ENCODE peak calls at places on chromosome 7, in eight cellular contexts. F is gastrocnemius medialis, H is AG10803, U is fibroblast of mammary gland, P is A549, C is tibial nerve, K is spleen, M is fibroblast of the aortic adventitia. R is an unnamed sample.

GRCh38 chr7:155930061-155930460 is 117.8 kb upstream of the SHH start:
- DNase-seq in U (no peak), M (no peak), F (no peak), C (no peak), P (no peak), K (no peak), H (no peak), R (no peak)

GRCh38 chr7:128941946-128942526 is 4.3 kb downstream of the IRF5 start:
- DNase-seq in F (no peak), M (no peak), K (no peak), P (no peak), U (no peak), H (no peak), C (no peak), R (no peak)

GRCh38 chr7:131096267-131096927 is 231.3 kb upstream of the MKLN1 start:
- DNase-seq in U (no peak), H (no peak), F (no peak), M (no peak), C (no peak), P (no peak), K (no peak), R (no peak)

GRCh38 chr7:30226593-30227268 is 57.7 kb upstream of the ZNRF2 start:
- DNase-seq in K (no peak), F (peak), U (no peak), P (peak), C (no peak), M (no peak), H (no peak), R (no peak)

GRCh38 chr7:12389089-12389700 is 14.5 kb downstream of the VWDE start:
- DNase-seq in P (peak), K (no peak), H (peak), C (peak), F (no peak), U (peak), M (peak), R (peak)

GRCh38 chr7:32164341-32164996 is 94.3 kb upstream of the PDE1C start:
- DNase-seq in M (peak), C (no peak), K (no peak), P (peak), U (peak), H (peak), F (no peak), R (peak)

GRCh38 chr7:134899729-134900128 is 86.6 kb upstream of the AGBL3 start:
- DNase-seq in M (peak), H (no peak), P (no peak), F (no peak), K (no peak), U (peak), C (no peak), R (no peak)

GRCh38 chr7:107999814-108000560 is 3.0 kb downstream of the LAMB1 start:
- DNase-seq in K (no peak), P (no peak), C (no peak), U (peak), H (peak), F (no peak), M (peak), R (no peak)

GRCh38 chr7:22672892-22673637 is 53.9 kb upstream of the IL6 start:
- DNase-seq in U (no peak), H (no peak), F (no peak), C (no peak), M (no peak), P (peak), K (no peak), R (no peak)

GRCh38 chr7:34191766-34192550 is 286.6 kb downstream of the BMPER start:
- DNase-seq in F (no peak), K (no peak), C (no peak), H (peak), P (no peak), M (no peak), U (peak), R (no peak)

GRCh38 chr7:7965301-7965700 is 3.3 kb upstream of the GLCCI1 start:
- DNase-seq in K (no peak), C (no peak), F (no peak), H (no peak), M (no peak), P (no peak), U (no peak), R (no peak)

GRCh38 chr7:135160858-135161653 is 9.5 kb downstream of the CYREN start:
- DNase-seq in M (peak), F (peak), K (peak), P (no peak), U (no peak), H (no peak), C (no peak), R (peak)

GRCh38 chr7:29106128-29106988 is 40.0 kb downstream of the CPVL start:
- DNase-seq in M (peak), U (peak), H (peak), K (no peak), P (no peak), C (peak), F (peak), R (peak)

GRCh38 chr7:99210265-99210970 is 2.5 kb upstream of the KPNA7 start:
- DNase-seq in P (peak), U (no peak), K (no peak), M (peak), F (no peak), C (no peak), H (peak), R (no peak)

GRCh38 chr7:130896051-130896881 is 162.3 kb upstream of the KLF14 start:
- DNase-seq in C (no peak), F (no peak), K (no peak), M (no peak), H (peak), U (peak), P (no peak), R (no peak)

GRCh38 chr7:120395526-120396019 is 122.6 kb downstream of the KCND2 start:
- DNase-seq in P (no peak), U (no peak), M (no peak), F (no peak), H (no peak), K (no peak), C (no peak), R (no peak)

GRCh38 chr7:35512716-35513115 is 182.2 kb downstream of the HERPUD2 start:
- DNase-seq in F (no peak), U (no peak), K (no peak), C (no peak), P (no peak), H (no peak), M (no peak), R (no peak)

GRCh38 chr7:150356265-150356897 is 12.2 kb upstream of the REPIN1 start:
- DNase-seq in F (no peak), M (peak), U (peak), C (no peak), P (peak), K (no peak), H (peak), R (no peak)

GRCh38 chr7:122303971-122304603 is 463 bp downstream of the FEZF1 start:
- DNase-seq in P (no peak), M (no peak), U (no peak), K (peak), F (no peak), H (no peak), C (no peak), R (no peak)

GRCh38 chr7:36965625-36966024 is 241.3 kb upstream of the AOAH start:
- DNase-seq in P (no peak), K (no peak), M (no peak), U (no peak), H (no peak), C (no peak), F (no peak), R (no peak)

GRCh38 chr7:121103091-121103490 is 114.6 kb downstream of the CPED1 start:
- DNase-seq in U (no peak), P (no peak), H (no peak), K (no peak), F (no peak), M (no peak), C (no peak), R (no peak)

GRCh38 chr7:139441961-139442360 is 41.5 kb downstream of the KLRG2 start:
- DNase-seq in K (no peak), M (no peak), P (no peak), F (no peak), U (no peak), H (no peak), C (no peak), R (no peak)

DNA sequence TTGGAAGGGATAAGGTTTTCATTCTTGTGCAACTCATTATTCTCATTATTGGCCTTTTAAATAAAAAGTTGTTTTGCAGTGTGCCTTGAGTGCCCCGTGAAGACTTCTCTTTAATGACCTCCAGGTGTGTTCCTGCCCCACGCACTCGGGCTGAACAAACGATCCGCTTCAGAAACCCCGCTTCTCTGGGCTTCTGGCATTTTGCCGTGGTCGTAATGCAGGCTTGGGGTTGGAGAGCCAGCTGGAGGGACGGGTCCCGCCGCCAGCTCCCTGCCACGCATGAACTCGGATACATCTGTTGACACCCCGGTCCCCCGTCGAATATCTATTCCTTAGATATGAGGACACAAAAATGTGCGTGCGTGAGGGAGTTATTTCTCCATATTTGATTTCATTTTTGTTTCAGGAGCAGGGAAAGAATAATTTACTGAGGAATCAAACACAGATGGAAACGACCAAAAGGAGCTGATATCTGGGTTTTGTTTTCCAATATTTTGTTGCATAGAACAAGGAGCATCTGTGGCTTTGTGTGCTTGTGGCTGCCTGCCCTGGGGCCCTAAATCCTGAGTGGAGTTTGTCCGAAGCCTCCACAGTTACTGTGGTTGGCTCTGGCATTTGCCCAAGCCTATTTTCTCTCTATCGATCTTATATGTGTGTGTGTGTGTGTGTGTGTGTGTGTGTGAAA is 17.0 kb upstream of the TTYH3 start:
- DNase-seq in P (no peak), K (no peak), F (no peak), M (peak), H (peak), U (no peak), C (no peak), R (no peak)
- H3K4me3 ChIP-seq in P (no peak), K (no peak), F (peak), M (no peak), H (peak), U (no peak), C (no peak), R (no peak)

DNA sequence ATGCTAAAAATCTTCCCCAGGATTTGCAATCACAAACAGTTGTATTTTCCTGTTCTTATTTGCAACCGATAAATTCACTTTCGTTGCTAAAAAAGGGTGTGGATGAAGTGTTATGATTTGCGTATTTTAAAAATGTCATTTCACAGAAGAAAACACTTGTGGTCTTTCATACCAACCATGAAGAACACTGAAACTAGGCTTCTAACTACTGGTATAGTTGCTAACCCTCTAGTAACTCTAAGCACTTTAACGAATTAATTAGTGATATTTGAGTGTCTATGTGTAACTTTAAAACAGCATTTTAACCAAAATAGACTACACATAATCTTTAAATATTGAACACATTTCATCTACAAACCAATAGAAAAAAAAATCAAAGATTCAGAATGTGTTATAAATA is 188.1 kb upstream of the PTN start:
- DNase-seq in P (no peak), M (no peak), U (no peak), C (no peak), H (no peak), F (no peak), K (no peak), R (no peak)
- H3K4me3 ChIP-seq in P (no peak), M (no peak), U (no peak), C (no peak), H (no peak), F (no peak), K (no peak), R (no peak)

DNA sequence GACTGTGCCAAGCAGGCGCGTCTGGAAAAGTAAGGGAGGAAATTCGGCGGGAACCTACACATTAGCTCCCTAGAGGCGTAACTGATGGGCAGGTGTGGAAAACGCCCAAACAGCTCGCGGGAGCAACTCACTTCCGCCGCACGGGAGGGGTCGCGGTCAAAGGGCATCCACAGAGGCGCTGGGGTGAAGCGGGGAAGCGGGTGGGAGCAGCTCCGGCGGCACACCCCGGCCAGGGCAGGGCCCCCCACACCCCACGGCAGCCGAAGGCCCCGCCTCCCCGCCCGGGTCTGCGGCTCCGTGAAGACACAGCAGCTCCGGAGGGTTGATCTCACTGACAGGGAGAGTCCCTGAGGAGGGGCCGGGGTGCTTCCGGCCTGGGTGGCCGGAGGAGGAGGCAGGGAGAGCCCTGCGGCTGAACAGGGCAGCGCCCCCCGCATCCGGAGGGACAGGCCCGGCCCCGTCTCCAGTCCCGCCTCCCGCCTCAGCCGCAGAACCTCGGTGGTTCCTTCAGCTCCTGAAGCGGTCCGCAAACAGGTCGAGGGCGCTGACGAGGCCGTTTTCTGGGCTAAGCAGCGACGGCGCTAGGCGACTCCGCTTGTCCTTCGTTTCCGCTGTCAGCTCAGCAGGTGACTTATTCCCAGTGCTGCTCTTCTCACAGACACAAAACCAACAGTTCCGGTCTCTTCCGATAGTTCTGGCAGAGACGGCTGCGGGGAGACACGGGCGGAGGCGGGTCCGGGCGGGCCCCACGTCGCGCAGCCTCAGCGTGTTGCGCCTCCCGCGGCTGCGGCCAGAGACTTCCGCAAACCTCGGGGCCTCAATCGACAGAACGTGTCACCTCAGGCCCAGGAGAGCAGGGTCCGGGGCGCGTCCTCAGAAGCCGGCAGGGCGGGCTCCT is 276.1 kb downstream of the DNAJB6 start:
- DNase-seq in M (no peak), H (no peak), K (peak), C (no peak), F (no peak), U (peak), P (no peak), R (no peak)
- H3K4me3 ChIP-seq in M (no peak), H (no peak), K (peak), C (peak), F (peak), U (peak), P (no peak), R (peak)

GRCh38 chr7:2523461-2523905 is 3.9 kb downstream of the LFNG start:
- DNase-seq in M (no peak), H (no peak), C (no peak), K (peak), U (no peak), F (no peak), P (no peak), R (no peak)

GRCh38 chr7:2521341-2521745 is 1.8 kb downstream of the LFNG start:
- DNase-seq in H (no peak), C (no peak), M (no peak), F (no peak), P (no peak), K (peak), U (no peak), R (no peak)

GRCh38 chr7:2521952-2522591 is 2.5 kb downstream of the LFNG start:
- DNase-seq in C (no peak), K (peak), M (no peak), P (no peak), H (no peak), F (no peak), U (peak), R (peak)

GRCh38 chr7:2523941-2524807 is 4.6 kb downstream of the LFNG start:
- DNase-seq in M (peak), C (no peak), K (peak), U (peak), H (peak), P (peak), F (peak), R (peak)

GRCh38 chr7:2522780-2523433 is 3.3 kb downstream of the LFNG start:
- DNase-seq in F (no peak), H (peak), K (no peak), P (peak), C (no peak), M (no peak), U (peak), R (no peak)
- H3K4me3 ChIP-seq in F (no peak), H (peak), K (peak), P (peak), C (peak), M (no peak), U (no peak), R (peak)

GRCh38 chr7:158777793-158778192 is 51.5 kb downstream of the ESYT2 start:
- DNase-seq in H (no peak), P (no peak), K (no peak), M (no peak), U (no peak), C (no peak), F (no peak), R (no peak)
- H3K4me3 ChIP-seq in H (no peak), P (no peak), K (no peak), M (no peak), U (no peak), C (no peak), F (no peak), R (no peak)

GRCh38 chr7:157688439-157689268 is 351.9 kb downstream of the DNAJB6 start:
- DNase-seq in C (no peak), H (no peak), K (peak), P (no peak), F (no peak), M (no peak), U (no peak), R (no peak)
- H3K4me3 ChIP-seq in C (peak), H (no peak), K (no peak), P (no peak), F (no peak), M (no peak), U (no peak), R (peak)

GRCh38 chr7:154509192-154509591 is 457.0 kb downstream of the DPP6 start:
- DNase-seq in M (no peak), U (no peak), K (no peak), F (no peak), C (no peak), P (no peak), H (no peak), R (no peak)

GRCh38 chr7:154504938-154505337 is 452.7 kb downstream of the DPP6 start:
- DNase-seq in F (no peak), U (no peak), P (no peak), K (no peak), M (no peak), C (no peak), H (no peak), R (no peak)

GRCh38 chr7:154505362-154505761 is 453.2 kb downstream of the DPP6 start:
- DNase-seq in H (no peak), C (no peak), M (no peak), U (no peak), K (no peak), F (no peak), P (no peak), R (no peak)

GRCh38 chr7:154503962-154504550 is 451.9 kb downstream of the DPP6 start:
- DNase-seq in C (no peak), H (peak), P (peak), M (peak), K (no peak), F (no peak), U (peak), R (no peak)
- H3K4me3 ChIP-seq in C (no peak), H (no peak), P (no peak), M (no peak), K (no peak), F (no peak), U (no peak), R (no peak)

GRCh38 chr7:141073641-141074161 is at the start of gene TMEM178B:
- DNase-seq in F (no peak), H (no peak), C (no peak), M (no peak), P (no peak), U (no peak), K (no peak), R (peak)

GRCh38 chr7:141073173-141073640 is 657 bp upstream of the TMEM178B start:
- DNase-seq in F (peak), M (peak), C (no peak), U (peak), P (peak), H (peak), K (no peak), R (peak)

GRCh38 chr7:141071260-141071854 is 2.5 kb upstream of the TMEM178B start:
- DNase-seq in P (peak), H (no peak), F (peak), M (peak), C (no peak), U (peak), K (no peak), R (peak)

GRCh38 chr7:141071855-141072547 is 1.9 kb upstream of the TMEM178B start:
- DNase-seq in P (peak), M (no peak), H (no peak), U (no peak), K (no peak), F (no peak), C (no peak), R (no peak)

GRCh38 chr7:141072548-141073172 is 1.2 kb upstream of the TMEM178B start:
- DNase-seq in F (peak), U (peak), C (peak), P (peak), K (no peak), M (peak), H (peak), R (peak)
- H3K4me3 ChIP-seq in F (peak), U (peak), C (peak), P (peak), K (peak), M (peak), H (peak), R (peak)